ENCODE peak calls at places on chromosomes 2 and 18, in six cellular contexts. One of them, this sample, is unnamed.

GRCh38 chr18:9666548-9666947 is 41.6 kb upstream of the RAB31 start:
- DNase-seq in PC-3: no peak
- DNase-seq in GM23338: no peak
- DNase-seq in astrocyte of the spinal cord: no peak
- DNase-seq in B cell: no peak
- DNase-seq in transverse colon: no peak
- DNase-seq in this sample: no peak

GRCh38 chr18:48859311-48860275 is 91.2 kb downstream of the SMAD7 start:
- DNase-seq in PC-3: no peak
- DNase-seq in GM23338: peak; percentile 61
- DNase-seq in astrocyte of the spinal cord: no peak
- DNase-seq in B cell: no peak
- DNase-seq in transverse colon: no peak
- DNase-seq in this sample: no peak

GRCh38 chr2:105071379-105071778 is 33.5 kb downstream of the MRPS9 start:
- DNase-seq in PC-3: no peak
- DNase-seq in GM23338: no peak
- DNase-seq in astrocyte of the spinal cord: no peak
- DNase-seq in B cell: no peak
- DNase-seq in transverse colon: no peak
- DNase-seq in this sample: no peak

GRCh38 chr2:163735692-163736432 is at the start of gene FIGN:
- DNase-seq in PC-3: peak; percentile 76
- DNase-seq in GM23338: peak; percentile 87
- DNase-seq in astrocyte of the spinal cord: peak; percentile 91
- DNase-seq in B cell: no peak
- DNase-seq in transverse colon: peak; percentile 41
- DNase-seq in this sample: peak; percentile 82

GRCh38 chr2:143452817-143453462 is 323.7 kb downstream of the ARHGAP15 start:
- DNase-seq in PC-3: no peak
- DNase-seq in GM23338: no peak
- DNase-seq in astrocyte of the spinal cord: no peak
- DNase-seq in B cell: no peak
- DNase-seq in transverse colon: no peak
- DNase-seq in this sample: no peak

GRCh38 chr2:222943820-222944219 is 83.0 kb downstream of the ACSL3 start:
- DNase-seq in PC-3: peak; percentile 75
- DNase-seq in GM23338: peak; percentile 10
- DNase-seq in astrocyte of the spinal cord: peak; percentile 44
- DNase-seq in B cell: no peak
- DNase-seq in transverse colon: no peak
- DNase-seq in this sample: no peak

GRCh38 chr2:234996041-234996440 is 44.2 kb downstream of the SH3BP4 start:
- DNase-seq in PC-3: no peak
- DNase-seq in GM23338: peak; percentile 54
- DNase-seq in astrocyte of the spinal cord: peak; percentile 71
- DNase-seq in B cell: no peak
- DNase-seq in transverse colon: no peak
- DNase-seq in this sample: no peak

GRCh38 chr2:11713815-11714214 is 32.6 kb upstream of the LPIN1 start:
- DNase-seq in PC-3: no peak
- DNase-seq in GM23338: no peak
- DNase-seq in astrocyte of the spinal cord: no peak
- DNase-seq in B cell: no peak
- DNase-seq in transverse colon: no peak
- DNase-seq in this sample: no peak

GRCh38 chr2:109257653-109258052 is 128.6 kb downstream of the SH3RF3 start:
- DNase-seq in PC-3: no peak
- DNase-seq in GM23338: no peak
- DNase-seq in astrocyte of the spinal cord: no peak
- DNase-seq in B cell: no peak
- DNase-seq in transverse colon: no peak
- DNase-seq in this sample: no peak

GRCh38 chr2:46521215-46521683 is 41.9 kb downstream of the TMEM247 start:
- DNase-seq in PC-3: no peak
- DNase-seq in GM23338: no peak
- DNase-seq in astrocyte of the spinal cord: peak; percentile 44
- DNase-seq in B cell: no peak
- DNase-seq in transverse colon: peak; percentile 57
- DNase-seq in this sample: no peak

GRCh38 chr2:228548230-228548629 is 366.7 kb upstream of the SPHKAP start:
- DNase-seq in PC-3: peak; percentile 60
- DNase-seq in GM23338: no peak
- DNase-seq in astrocyte of the spinal cord: peak; percentile 33
- DNase-seq in B cell: no peak
- DNase-seq in transverse colon: no peak
- DNase-seq in this sample: peak; percentile 6

GRCh38 chr2:133513893-133514292 is 54.4 kb downstream of the NCKAP5 start:
- DNase-seq in PC-3: no peak
- DNase-seq in GM23338: no peak
- DNase-seq in astrocyte of the spinal cord: no peak
- DNase-seq in B cell: no peak
- DNase-seq in transverse colon: no peak
- DNase-seq in this sample: no peak

GRCh38 chr18:70194227-70194890 is 11.1 kb downstream of the RTTN start:
- DNase-seq in PC-3: no peak
- DNase-seq in GM23338: no peak
- DNase-seq in astrocyte of the spinal cord: no peak
- DNase-seq in B cell: no peak
- DNase-seq in transverse colon: no peak
- DNase-seq in this sample: no peak

GRCh38 chr18:70197042-70197441 is 8.4 kb downstream of the RTTN start:
- DNase-seq in PC-3: no peak
- DNase-seq in GM23338: no peak
- DNase-seq in astrocyte of the spinal cord: no peak
- DNase-seq in B cell: no peak
- DNase-seq in transverse colon: no peak
- DNase-seq in this sample: no peak

GRCh38 chr18:70197844-70198243 is 7.6 kb downstream of the RTTN start:
- DNase-seq in PC-3: no peak
- DNase-seq in GM23338: no peak
- DNase-seq in astrocyte of the spinal cord: no peak
- DNase-seq in B cell: no peak
- DNase-seq in transverse colon: no peak
- DNase-seq in this sample: no peak

GRCh38 chr18:70195014-70195614 is 10.4 kb downstream of the RTTN start:
- DNase-seq in PC-3: no peak
- DNase-seq in GM23338: no peak
- DNase-seq in astrocyte of the spinal cord: no peak
- DNase-seq in B cell: no peak
- DNase-seq in transverse colon: no peak
- DNase-seq in this sample: no peak

GRCh38 chr18:70195852-70196434 is 9.5 kb downstream of the RTTN start:
- DNase-seq in PC-3: peak; percentile 76
- DNase-seq in GM23338: peak; percentile 58
- DNase-seq in astrocyte of the spinal cord: peak; percentile 68
- DNase-seq in B cell: no peak
- DNase-seq in transverse colon: peak; percentile 9
- DNase-seq in this sample: peak; percentile 66
- TF ChIP-seq CTCF in PC-3: peak; percentile 93
- TF ChIP-seq CTCF in GM23338: peak; percentile 74
- TF ChIP-seq CTCF in astrocyte of the spinal cord: peak; percentile 82
- TF ChIP-seq CTCF in B cell: peak; percentile 76
- TF ChIP-seq CTCF in transverse colon: peak; percentile 76
- TF ChIP-seq CTCF in this sample: peak; percentile 87

DNA sequence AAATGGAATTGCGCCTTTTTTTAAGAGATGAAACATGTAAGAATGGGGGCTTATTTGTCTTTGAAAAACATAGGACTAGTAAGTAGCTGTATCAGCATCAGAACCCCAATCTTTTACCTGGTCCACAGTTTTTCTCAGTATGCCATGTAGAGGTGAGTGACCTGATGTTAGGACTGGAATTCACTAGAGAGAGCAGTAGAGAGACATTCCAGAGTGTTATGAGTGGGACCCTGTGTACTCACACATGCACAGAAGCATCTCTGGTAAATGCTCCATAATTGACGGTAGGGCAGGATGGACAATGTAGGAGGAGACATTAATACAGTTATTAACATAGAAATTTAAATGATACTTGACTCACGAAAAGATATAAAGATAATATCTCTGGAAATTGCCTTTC is 1.4 kb upstream of the GALNT13 start:
- DNase-seq in PC-3: no peak
- DNase-seq in GM23338: peak; percentile 3
- DNase-seq in astrocyte of the spinal cord: no peak
- DNase-seq in B cell: no peak
- DNase-seq in transverse colon: no peak
- DNase-seq in this sample: peak; percentile 9
- TF ChIP-seq CTCF in PC-3: peak; percentile 29
- TF ChIP-seq CTCF in GM23338: peak; percentile 55
- TF ChIP-seq CTCF in astrocyte of the spinal cord: peak; percentile 14
- TF ChIP-seq CTCF in B cell: no peak
- TF ChIP-seq CTCF in transverse colon: no peak
- TF ChIP-seq CTCF in this sample: no peak

GRCh38 chr2:10626837-10627236 is 62.9 kb downstream of the NOL10 start:
- DNase-seq in PC-3: no peak
- DNase-seq in GM23338: no peak
- DNase-seq in astrocyte of the spinal cord: no peak
- DNase-seq in B cell: no peak
- DNase-seq in transverse colon: no peak
- DNase-seq in this sample: no peak
- TF ChIP-seq CTCF in PC-3: no peak
- TF ChIP-seq CTCF in GM23338: no peak
- TF ChIP-seq CTCF in astrocyte of the spinal cord: no peak
- TF ChIP-seq CTCF in B cell: no peak
- TF ChIP-seq CTCF in transverse colon: no peak
- TF ChIP-seq CTCF in this sample: no peak

DNA sequence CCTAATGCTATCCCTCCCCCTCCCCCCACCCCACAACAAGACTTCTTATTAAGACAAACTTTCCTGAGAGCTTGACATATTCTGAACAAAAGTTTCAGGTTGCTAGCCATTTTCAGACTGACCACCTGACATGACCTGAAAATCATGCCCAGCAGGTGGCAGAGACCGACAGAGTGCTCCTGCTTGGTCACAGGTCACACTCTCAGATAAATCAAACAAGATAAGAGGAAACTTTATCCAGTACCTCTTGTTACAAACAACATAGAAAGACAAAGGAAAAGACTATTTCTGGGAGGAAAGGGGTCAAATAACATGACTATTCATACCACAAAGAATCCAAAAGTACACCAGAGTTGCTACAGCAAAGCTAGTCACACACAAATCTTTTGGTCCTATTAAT is 107.4 kb downstream of the TMEM200C start:
- DNase-seq in PC-3: no peak
- DNase-seq in GM23338: peak; percentile 1
- DNase-seq in astrocyte of the spinal cord: no peak
- DNase-seq in B cell: no peak
- DNase-seq in transverse colon: no peak
- DNase-seq in this sample: no peak
- TF ChIP-seq CTCF in PC-3: no peak
- TF ChIP-seq CTCF in GM23338: peak; percentile 16
- TF ChIP-seq CTCF in astrocyte of the spinal cord: no peak
- TF ChIP-seq CTCF in B cell: no peak
- TF ChIP-seq CTCF in transverse colon: no peak
- TF ChIP-seq CTCF in this sample: no peak

GRCh38 chr2:121210691-121211090 is 74.3 kb downstream of the TFCP2L1 start:
- DNase-seq in PC-3: peak; percentile 86
- DNase-seq in GM23338: no peak
- DNase-seq in astrocyte of the spinal cord: no peak
- DNase-seq in B cell: no peak
- DNase-seq in transverse colon: peak; percentile 82
- DNase-seq in this sample: peak; percentile 46
- TF ChIP-seq CTCF in PC-3: peak; percentile 52
- TF ChIP-seq CTCF in GM23338: no peak
- TF ChIP-seq CTCF in astrocyte of the spinal cord: no peak
- TF ChIP-seq CTCF in B cell: no peak
- TF ChIP-seq CTCF in transverse colon: peak; percentile 47
- TF ChIP-seq CTCF in this sample: no peak

DNA sequence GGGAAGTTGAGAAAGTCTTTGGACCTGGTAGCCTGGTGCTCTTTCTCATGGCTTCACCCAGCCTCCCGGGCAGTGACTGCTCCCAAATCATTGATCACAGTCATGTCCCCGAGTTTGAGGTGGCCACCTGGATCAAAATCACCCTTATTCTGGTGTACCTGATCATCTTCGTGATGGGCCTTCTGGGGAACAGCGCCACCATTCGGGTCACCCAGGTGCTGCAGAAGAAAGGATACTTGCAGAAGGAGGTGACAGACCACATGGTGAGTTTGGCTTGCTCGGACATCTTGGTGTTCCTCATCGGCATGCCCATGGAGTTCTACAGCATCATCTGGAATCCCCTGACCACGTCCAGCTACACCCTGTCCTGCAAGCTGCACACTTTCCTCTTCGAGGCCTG is 391 bp downstream of the GPR39 start:
- DNase-seq in PC-3: peak; percentile 30
- DNase-seq in GM23338: no peak
- DNase-seq in astrocyte of the spinal cord: no peak
- DNase-seq in B cell: no peak
- DNase-seq in transverse colon: peak; percentile 52
- DNase-seq in this sample: no peak
- TF ChIP-seq CTCF in PC-3: peak; percentile 65
- TF ChIP-seq CTCF in GM23338: peak; percentile 35
- TF ChIP-seq CTCF in astrocyte of the spinal cord: no peak
- TF ChIP-seq CTCF in B cell: no peak
- TF ChIP-seq CTCF in transverse colon: no peak
- TF ChIP-seq CTCF in this sample: peak; percentile 28

GRCh38 chr2:147490612-147491261 is 354.1 kb upstream of the ACVR2A start:
- DNase-seq in PC-3: no peak
- DNase-seq in GM23338: no peak
- DNase-seq in astrocyte of the spinal cord: no peak
- DNase-seq in B cell: no peak
- DNase-seq in transverse colon: no peak
- DNase-seq in this sample: no peak

GRCh38 chr2:147491491-147491890 is 353.3 kb upstream of the ACVR2A start:
- DNase-seq in PC-3: no peak
- DNase-seq in GM23338: no peak
- DNase-seq in astrocyte of the spinal cord: no peak
- DNase-seq in B cell: no peak
- DNase-seq in transverse colon: no peak
- DNase-seq in this sample: no peak

GRCh38 chr2:147487980-147488289 is 356.9 kb upstream of the ACVR2A start:
- DNase-seq in PC-3: no peak
- DNase-seq in GM23338: no peak
- DNase-seq in astrocyte of the spinal cord: no peak
- DNase-seq in B cell: no peak
- DNase-seq in transverse colon: no peak
- DNase-seq in this sample: no peak

GRCh38 chr2:147487286-147487979 is 357.4 kb upstream of the ACVR2A start:
- DNase-seq in PC-3: no peak
- DNase-seq in GM23338: no peak
- DNase-seq in astrocyte of the spinal cord: no peak
- DNase-seq in B cell: no peak
- DNase-seq in transverse colon: no peak
- DNase-seq in this sample: no peak

DNA sequence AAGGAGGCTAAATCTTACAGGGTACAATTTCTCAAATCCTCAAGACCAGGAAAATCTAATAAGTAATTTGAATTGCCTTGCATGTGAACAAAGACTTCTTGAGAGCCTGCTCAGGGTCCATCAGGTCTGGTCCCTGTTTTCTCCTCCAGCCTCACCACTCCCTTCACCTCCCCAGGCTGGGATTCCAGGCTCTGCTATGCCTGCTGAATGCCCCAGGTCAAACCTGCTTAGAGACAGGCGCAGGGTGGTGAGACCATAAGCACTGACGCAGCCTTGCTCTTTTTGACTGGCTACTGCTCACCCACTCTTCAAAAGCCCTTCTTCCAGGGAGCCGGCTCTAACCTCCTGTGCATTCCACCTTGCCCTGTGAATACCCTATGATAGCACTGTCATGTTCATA is 356.4 kb upstream of the ACVR2A start:
- DNase-seq in PC-3: no peak
- DNase-seq in GM23338: peak; percentile 16
- DNase-seq in astrocyte of the spinal cord: no peak
- DNase-seq in B cell: no peak
- DNase-seq in transverse colon: no peak
- DNase-seq in this sample: no peak
- TF ChIP-seq CTCF in PC-3: no peak
- TF ChIP-seq CTCF in GM23338: no peak
- TF ChIP-seq CTCF in astrocyte of the spinal cord: no peak
- TF ChIP-seq CTCF in B cell: no peak
- TF ChIP-seq CTCF in transverse colon: no peak
- TF ChIP-seq CTCF in this sample: no peak